ENCODE peak calls at places on chromosomes 5 and 9, in five cellular contexts. U, A, D, P and F are unnamed samples.

GRCh38 chr5:165029471-165029870 is 1524.1 kb downstream of the MAT2B start:
- DNase-seq in U (no peak), A (peak), D (no peak), P (no peak), F (no peak)

GRCh38 chr5:124438390-124439380 is 307.8 kb downstream of the ZNF608 start:
- DNase-seq in U (no peak), A (no peak), D (no peak), P (no peak), F (no peak)

GRCh38 chr5:32710859-32711692 is at the start of gene NPR3:
- DNase-seq in U (no peak), A (peak), D (peak), P (peak), F (peak)

GRCh38 chr9:37994639-37995347 is 74.2 kb downstream of the SHB start:
- DNase-seq in U (peak), A (peak), D (no peak), P (peak), F (peak)

GRCh38 chr5:44795496-44795895 is 13.3 kb upstream of the MRPS30 start:
- DNase-seq in U (no peak), A (no peak), D (no peak), P (no peak), F (no peak)

GRCh38 chr9:97562542-97562941 is 61.1 kb downstream of the TMOD1 start:
- DNase-seq in U (no peak), A (no peak), D (no peak), P (no peak), F (no peak)

GRCh38 chr5:54109931-54110330 is 200.4 kb downstream of the ARL15 start:
- DNase-seq in U (no peak), A (no peak), D (no peak), P (no peak), F (no peak)

GRCh38 chr9:107219486-107219853 is 63.6 kb upstream of the RAD23B start:
- DNase-seq in U (no peak), A (no peak), D (no peak), P (no peak), F (no peak)

GRCh38 chr9:123611228-123611627 is 255.2 kb downstream of the CRB2 start:
- DNase-seq in U (no peak), A (no peak), D (no peak), P (peak), F (peak)

GRCh38 chr5:28542968-28543367 is 1504.6 kb upstream of the CDH9 start:
- DNase-seq in U (no peak), A (no peak), D (peak), P (peak), F (peak)

GRCh38 chr5:115962565-115963402 is 509 bp downstream of the LVRN start:
- DNase-seq in U (no peak), A (peak), D (no peak), P (peak), F (no peak)

GRCh38 chr5:145752534-145752933 is 82.6 kb downstream of the PRELID2 start:
- DNase-seq in U (no peak), A (no peak), D (no peak), P (no peak), F (no peak)

GRCh38 chr5:139149477-139150199 is 48.5 kb downstream of the SIL1 start:
- DNase-seq in U (no peak), A (no peak), D (no peak), P (no peak), F (no peak)

GRCh38 chr5:16897284-16897704 is 38.8 kb downstream of the MYO10 start:
- DNase-seq in U (no peak), A (no peak), D (peak), P (no peak), F (no peak)

GRCh38 chr5:122183795-122184185 is 54.4 kb downstream of the ZNF474 start:
- DNase-seq in U (no peak), A (no peak), D (no peak), P (no peak), F (no peak)

GRCh38 chr5:173323799-173324114 is 4.5 kb downstream of the STC2 start:
- DNase-seq in U (no peak), A (no peak), D (no peak), P (no peak), F (no peak)
- H3K4me3 ChIP-seq in U (peak), A (peak), D (no peak), P (peak), F (peak)

GRCh38 chr9:127927457-127928231 is 2.9 kb downstream of the PIP5KL1 start:
- DNase-seq in U (no peak), A (no peak), D (peak), P (no peak), F (no peak)
- H3K4me3 ChIP-seq in U (no peak), A (no peak), D (peak), P (no peak), F (peak)

GRCh38 chr9:76313771-76314170 is 80.5 kb downstream of the RFK start:
- DNase-seq in U (no peak), A (no peak), D (no peak), P (no peak), F (no peak)
- H3K4me3 ChIP-seq in U (no peak), A (no peak), D (no peak), P (no peak), F (no peak)

DNA sequence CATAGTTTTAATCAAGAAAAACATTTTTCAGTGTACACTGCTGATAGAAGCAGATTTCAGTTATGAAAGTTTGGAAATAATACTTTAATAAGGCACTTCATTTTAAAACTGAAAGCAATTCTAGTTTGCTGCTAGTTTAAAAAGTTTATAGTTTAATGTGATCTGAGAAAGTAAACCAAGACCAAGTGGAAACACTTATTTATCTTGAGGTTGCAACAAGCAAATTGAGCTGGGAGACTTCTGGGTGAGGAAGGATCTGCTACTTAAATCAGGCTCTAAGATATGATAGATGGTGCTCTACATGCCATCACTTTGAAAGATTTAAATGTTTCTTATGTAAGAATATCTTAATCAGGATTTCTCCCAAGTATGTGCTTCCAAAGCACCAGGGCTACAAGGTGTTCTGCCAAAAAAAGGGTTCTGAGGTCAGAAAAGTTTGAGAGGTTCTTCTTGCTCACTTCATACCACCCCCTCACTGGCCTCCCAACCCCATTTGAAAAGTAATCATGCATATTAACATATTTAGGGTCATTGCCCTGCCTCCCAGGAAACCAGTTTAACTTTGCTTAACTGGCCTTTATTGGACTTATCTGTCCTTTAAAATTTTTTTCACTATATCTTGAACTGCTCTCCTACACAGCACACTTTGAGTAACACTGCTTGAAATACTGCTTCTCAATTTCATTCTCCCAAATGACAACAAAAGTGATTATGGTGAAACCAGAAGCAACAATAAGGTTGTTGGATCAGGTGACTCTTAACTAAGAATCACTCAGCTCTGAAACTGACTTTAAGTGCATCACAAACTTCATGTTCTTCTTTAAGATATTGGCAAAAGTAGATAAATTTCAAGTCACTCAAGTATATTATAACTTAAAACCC is 15.5 kb downstream of the SLC44A1 start:
- DNase-seq in U (no peak), A (no peak), D (no peak), P (no peak), F (no peak)
- H3K4me3 ChIP-seq in U (no peak), A (no peak), D (no peak), P (no peak), F (no peak)

GRCh38 chr9:35656841-35657326 is 935 bp downstream of the RMRP start:
- DNase-seq in U (no peak), A (no peak), D (no peak), P (no peak), F (no peak)
- H3K4me3 ChIP-seq in U (peak), A (peak), D (peak), P (peak), F (peak)

GRCh38 chr5:76050131-76050530 is 33.1 kb upstream of the SV2C start:
- DNase-seq in U (no peak), A (no peak), D (no peak), P (no peak), F (no peak)
- H3K4me3 ChIP-seq in U (no peak), A (no peak), D (no peak), P (no peak), F (no peak)

DNA sequence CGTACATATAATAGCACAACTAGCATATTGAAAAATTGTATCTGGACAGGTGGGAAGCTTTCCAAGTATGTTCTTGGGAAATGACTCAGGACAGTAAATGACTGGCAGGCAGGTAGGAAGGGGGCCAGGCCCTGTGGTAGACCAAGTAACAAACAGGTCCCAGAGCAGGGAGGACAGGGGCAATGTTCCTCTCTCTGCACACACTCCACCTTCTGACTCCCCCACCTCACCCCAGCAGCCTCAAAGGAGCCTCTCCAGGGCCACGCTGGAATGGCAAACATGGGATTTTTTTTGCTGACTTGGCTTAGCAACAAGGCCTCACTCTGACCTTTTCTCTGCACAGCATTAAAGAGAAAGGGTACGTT is 31.1 kb upstream of the IQGAP2 start:
- DNase-seq in U (no peak), A (no peak), D (peak), P (no peak), F (no peak)
- H3K4me3 ChIP-seq in U (no peak), A (no peak), D (peak), P (no peak), F (no peak)

GRCh38 chr5:172173771-172174170 is 14.3 kb downstream of the STK10 start:
- DNase-seq in U (no peak), A (no peak), D (peak), P (peak), F (no peak)
- H3K4me3 ChIP-seq in U (no peak), A (no peak), D (no peak), P (peak), F (no peak)

DNA sequence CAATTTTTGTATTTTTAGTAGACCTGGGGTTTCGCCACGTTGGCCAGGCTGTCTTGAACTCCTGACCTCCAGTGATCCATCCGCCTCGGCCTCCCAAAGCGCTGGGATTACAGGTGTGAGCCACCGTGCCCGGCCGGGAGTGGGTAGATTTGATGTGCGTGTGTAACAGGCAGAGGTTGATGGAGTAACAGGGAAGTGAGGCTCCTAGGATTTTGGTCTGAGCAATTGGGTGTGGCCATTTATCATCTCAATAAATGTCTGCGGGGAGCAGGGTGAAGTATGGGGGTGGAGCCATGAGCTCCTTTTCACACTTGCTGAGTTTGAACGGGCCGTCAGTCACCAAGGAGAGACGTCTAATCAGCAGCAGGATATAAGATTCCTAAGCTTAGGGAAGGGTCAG is 1.2 kb upstream of the REXO4 start:
- DNase-seq in U (no peak), A (no peak), D (no peak), P (peak), F (no peak)
- H3K4me3 ChIP-seq in U (no peak), A (peak), D (no peak), P (no peak), F (peak)